ENCODE peak calls at places on chromosomes 2 and 18, in nine cellular contexts. P is aorta; I is fibroblast of lung; H is A549; C is cardiac muscle cell; M is endothelial cell of umbilical vein; F is CD8-positive, alpha-beta memory T cell; Z is right lobe of liver; D is adrenal gland. V is an unnamed sample.

GRCh38 chr18:39345321-39345720 is 1779.7 kb upstream of the CELF4 start:
- DNase-seq in P (no peak), I (peak; percentile 55), H (no peak), C (no peak), M (no peak), F (no peak), Z (no peak), D (no peak), V (no peak)

GRCh38 chr2:55150834-55151233 is 81.3 kb downstream of the CLHC1 start:
- DNase-seq in P (peak; percentile 72), I (no peak), H (no peak), C (no peak), M (no peak), F (no peak), Z (no peak), D (no peak), V (no peak)

GRCh38 chr2:99442837-99443236 is 47.0 kb downstream of the REV1 start:
- DNase-seq in P (no peak), I (no peak), H (no peak), C (peak; percentile 23), M (peak; percentile 14), F (no peak), Z (no peak), D (no peak), V (no peak)

GRCh38 chr2:15657759-15658158 is 66.1 kb downstream of the DDX1 start:
- DNase-seq in P (no peak), I (no peak), H (no peak), C (no peak), M (no peak), F (no peak), Z (no peak), D (no peak), V (no peak)

GRCh38 chr18:77100751-77101355 is 31.7 kb downstream of the MBP start:
- DNase-seq in P (no peak), I (peak; percentile 31), H (no peak), C (no peak), M (peak; percentile 13), F (no peak), Z (no peak), D (no peak), V (no peak)

GRCh38 chr2:28408764-28409599 is 16.3 kb downstream of the FOSL2 start:
- DNase-seq in P (peak; percentile 73), I (peak; percentile 98), H (no peak), C (no peak), M (peak; percentile 88), F (peak; percentile 68), Z (peak; percentile 66), D (peak; percentile 80), V (no peak)

GRCh38 chr2:84908948-84909713 is 3.7 kb downstream of the TMSB10 start:
- DNase-seq in P (no peak), I (no peak), H (no peak), C (no peak), M (no peak), F (no peak), Z (no peak), D (no peak), V (no peak)

GRCh38 chr2:160932960-160933359 is 227.3 kb upstream of the TANK start:
- DNase-seq in P (no peak), I (no peak), H (peak; percentile 17), C (no peak), M (no peak), F (no peak), Z (no peak), D (no peak), V (no peak)

DNA sequence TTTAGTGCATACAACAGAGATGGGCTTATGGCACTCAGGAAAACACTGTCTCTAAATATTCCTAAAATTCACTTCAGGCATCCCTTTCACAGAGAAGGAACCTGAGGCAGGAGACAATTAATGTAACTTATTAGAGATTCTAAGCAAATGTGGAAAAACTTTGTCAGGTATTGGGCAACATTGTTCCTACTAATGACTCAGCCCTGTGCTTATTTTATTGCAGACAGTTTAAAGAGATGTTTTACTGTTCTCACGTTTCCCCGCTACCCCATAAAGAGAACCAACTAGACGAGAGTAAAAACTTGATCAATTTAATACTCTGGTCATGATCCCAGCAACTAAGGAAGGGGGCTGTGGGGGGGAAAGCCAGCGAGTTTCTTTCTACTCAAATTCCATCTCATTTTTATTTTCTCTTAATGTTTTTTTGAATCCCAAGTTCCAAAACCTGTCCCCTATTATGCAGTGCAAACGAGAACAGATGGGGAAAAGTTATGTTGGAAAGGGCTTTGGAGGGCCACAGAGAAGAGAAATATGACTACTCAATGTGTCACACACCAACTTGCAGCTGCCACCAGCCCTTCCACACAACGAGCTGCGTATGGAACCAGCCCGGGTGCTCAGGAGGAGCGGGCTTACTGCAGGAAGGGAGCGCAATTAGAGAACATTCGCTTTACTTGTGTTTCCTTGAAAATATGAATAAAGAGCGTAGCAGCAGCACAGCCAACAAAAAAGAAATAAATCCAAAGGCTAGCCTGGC is 18.7 kb upstream of the ACVR1 start:
- DNase-seq in P (no peak), I (peak; percentile 79), H (no peak), C (no peak), M (no peak), F (no peak), Z (no peak), D (no peak), V (no peak)
- H3K4me1 ChIP-seq in P (no peaks in the 10 kb centered on the region), I (no peaks in the 10 kb centered on the region), H (peaks cover 16% of the 10 kb centered on the region), C (no peaks in the 10 kb centered on the region), M (no peaks in the 10 kb centered on the region), F (peaks cover 80% of the 10 kb centered on the region), Z (no peaks in the 10 kb centered on the region), D (peaks cover 7% of the 10 kb centered on the region), V (no peaks in the 10 kb centered on the region)

GRCh38 chr2:38441346-38441745 is 64.3 kb upstream of the ATL2 start:
- DNase-seq in P (no peak), I (no peak), H (no peak), C (no peak), M (no peak), F (no peak), Z (no peak), D (no peak), V (no peak)
- H3K27ac ChIP-seq in P (no peak overlapping the region), I (no peak overlapping the region), H (no peak overlapping the region), C (no peak overlapping the region), M (no peak overlapping the region), F (no peak overlapping the region), Z (no peak overlapping the region), D (no peak overlapping the region), V (no peak overlapping the region)

GRCh38 chr2:43343573-43344304 is 117.3 kb upstream of the ZFP36L2 start:
- DNase-seq in P (peak; percentile 86), I (peak; percentile 95), H (no peak), C (peak; percentile 41), M (peak; percentile 68), F (no peak), Z (peak; percentile 54), D (peak; percentile 78), V (peak; percentile 88)
- H3K4me1 ChIP-seq in P (peaks cover 15% of the 10 kb centered on the region), I (peaks cover 29% of the 10 kb centered on the region), H (peaks cover 26% of the 10 kb centered on the region), C (peaks cover 80% of the 10 kb centered on the region), M (peaks cover 48% of the 10 kb centered on the region), F (no peaks in the 10 kb centered on the region), Z (peaks cover 3% of the 10 kb centered on the region), D (peaks cover 43% of the 10 kb centered on the region), V (peaks cover 21% of the 10 kb centered on the region)

GRCh38 chr2:102030502-102030854 is 38.7 kb downstream of the IL1R2 start:
- DNase-seq in P (no peak), I (no peak), H (no peak), C (no peak), M (no peak), F (no peak), Z (no peak), D (no peak), V (no peak)
- H3K27ac ChIP-seq in P (no peak overlapping the region), I (no peak overlapping the region), H (no peak overlapping the region), C (no peak overlapping the region), M (no peak overlapping the region), F (no peak overlapping the region), Z (peak overlapping the region; percentile 79), D (no peak overlapping the region), V (no peak overlapping the region)

V was measured in uterus.